ENCODE peak calls at places on chromosome 2, in seven cellular contexts. I, K, V, R, G, Q and F are unnamed samples.

GRCh38 chr2:12722445-12723316 is 5.9 kb downstream of the TRIB2 start:
- DNase-seq in K (no peak), R (no peak), G (no peak), I (no peak), V (peak; percentile 67), Q (no peak), F (no peak)

GRCh38 chr2:156673271-156673615 is 237.1 kb downstream of the GPD2 start:
- DNase-seq in I (no peak), R (no peak), Q (no peak), G (no peak), V (no peak), K (no peak), F (no peak)

GRCh38 chr2:23850564-23851256 is 76.2 kb downstream of the ATAD2B start:
- DNase-seq in R (no peak), I (peak; percentile 40), G (no peak), Q (no peak), V (no peak), K (no peak), F (no peak)

GRCh38 chr2:118477111-118477517 is 370.3 kb downstream of the EN1 start:
- DNase-seq in Q (no peak), G (no peak), R (no peak), I (no peak), K (no peak), V (no peak), F (peak; percentile 10)

GRCh38 chr2:3146175-3146574 is 231.4 kb downstream of the EIPR1 start:
- DNase-seq in R (no peak), G (no peak), I (no peak), K (no peak), V (no peak), Q (no peak), F (no peak)

GRCh38 chr2:202510911-202511310 is 123.9 kb upstream of the FAM117B start:
- DNase-seq in K (no peak), V (no peak), R (no peak), Q (no peak), I (no peak), G (no peak), F (no peak)

GRCh38 chr2:195898505-195898904 is 170.1 kb downstream of the DNAH7 start:
- DNase-seq in I (no peak), Q (no peak), R (peak; percentile 69), G (no peak), K (peak; percentile 68), V (no peak), F (no peak)

GRCh38 chr2:46076251-46076650 is 221.0 kb upstream of the EPAS1 start:
- DNase-seq in Q (no peak), V (no peak), K (no peak), I (no peak), G (no peak), R (no peak), F (no peak)

GRCh38 chr2:218079943-218080913 is 11.2 kb downstream of the RUFY4 start:
- DNase-seq in K (peak; percentile 23), G (no peak), V (no peak), Q (no peak), R (no peak), I (no peak), F (no peak)

GRCh38 chr2:2876350-2877042 is 501.1 kb downstream of the EIPR1 start:
- DNase-seq in R (no peak), G (no peak), Q (no peak), I (no peak), V (no peak), K (no peak), F (no peak)

GRCh38 chr2:95500854-95501253 is 16.3 kb upstream of the TRIM43B start:
- DNase-seq in V (no peak), I (no peak), Q (no peak), G (no peak), R (no peak), K (no peak), F (no peak)

GRCh38 chr2:206212673-206213513 is 53.2 kb downstream of the EEF1B2 start:
- DNase-seq in G (no peak), Q (no peak), I (no peak), R (no peak), K (no peak), V (no peak), F (no peak)

GRCh38 chr2:187976667-187977333 is 314.9 kb upstream of the GULP1 start:
- DNase-seq in K (no peak), G (no peak), I (no peak), V (no peak), Q (no peak), R (no peak), F (no peak)

GRCh38 chr2:8094571-8094970 is 587.3 kb upstream of the ID2 start:
- DNase-seq in R (peak; percentile 30), I (no peak), V (no peak), Q (no peak), G (no peak), K (no peak), F (no peak)

GRCh38 chr2:176554107-176555048 is 285.1 kb downstream of the MTX2 start:
- DNase-seq in K (peak; percentile 59), I (peak; percentile 67), Q (no peak), G (peak; percentile 69), R (no peak), V (peak; percentile 72), F (peak; percentile 53)

GRCh38 chr2:59936031-59936430 is 617.4 kb downstream of the BCL11A start:
- DNase-seq in V (no peak), Q (no peak), I (no peak), R (no peak), K (no peak), G (no peak), F (peak; percentile 37)

GRCh38 chr2:205482399-205483065 is 199.8 kb upstream of the NRP2 start:
- DNase-seq in K (no peak), I (no peak), G (no peak), R (no peak), Q (no peak), V (no peak), F (no peak)

GRCh38 chr2:170711774-170712652 is 3.1 kb upstream of the SP5 start:
- DNase-seq in R (no peak), V (peak; percentile 14), Q (no peak), K (no peak), G (no peak), I (no peak), F (peak; percentile 79)

GRCh38 chr2:3464401-3465005 is 54.8 kb downstream of the ADI1 start:
- DNase-seq in I (no peak), K (no peak), Q (peak; percentile 42), V (no peak), G (no peak), R (peak; percentile 18), F (no peak)

GRCh38 chr2:11169333-11169732 is 14.1 kb downstream of the SLC66A3 start:
- DNase-seq in R (no peak), I (no peak), V (no peak), K (no peak), G (no peak), Q (no peak), F (no peak)

GRCh38 chr2:148927010-148927409 is 52.0 kb downstream of the KIF5C start:
- DNase-seq in I (peak; percentile 44), Q (no peak), K (no peak), V (peak; percentile 75), G (no peak), R (no peak), F (no peak)

GRCh38 chr2:172288603-172289002 is 138.8 kb upstream of the ITGA6 start:
- DNase-seq in I (no peak), K (no peak), V (no peak), Q (no peak), G (no peak), R (no peak), F (no peak)

GRCh38 chr2:85730686-85731085 is 23.1 kb upstream of the ATOH8 start:
- DNase-seq in G (no peak), Q (no peak), V (no peak), I (no peak), K (no peak), R (no peak), F (no peak)

GRCh38 chr2:85732467-85733120 is 21.2 kb upstream of the ATOH8 start:
- DNase-seq in I (no peak), Q (peak; percentile 52), V (no peak), G (no peak), K (no peak), R (no peak), F (no peak)

GRCh38 chr2:85733121-85733960 is 20.4 kb upstream of the ATOH8 start:
- DNase-seq in G (no peak), R (no peak), I (no peak), K (no peak), Q (peak; percentile 92), V (no peak), F (no peak)

GRCh38 chr2:85729825-85730510 is 23.8 kb upstream of the ATOH8 start:
- DNase-seq in V (no peak), K (no peak), R (no peak), G (no peak), Q (peak; percentile 45), I (no peak), F (no peak)

DNA sequence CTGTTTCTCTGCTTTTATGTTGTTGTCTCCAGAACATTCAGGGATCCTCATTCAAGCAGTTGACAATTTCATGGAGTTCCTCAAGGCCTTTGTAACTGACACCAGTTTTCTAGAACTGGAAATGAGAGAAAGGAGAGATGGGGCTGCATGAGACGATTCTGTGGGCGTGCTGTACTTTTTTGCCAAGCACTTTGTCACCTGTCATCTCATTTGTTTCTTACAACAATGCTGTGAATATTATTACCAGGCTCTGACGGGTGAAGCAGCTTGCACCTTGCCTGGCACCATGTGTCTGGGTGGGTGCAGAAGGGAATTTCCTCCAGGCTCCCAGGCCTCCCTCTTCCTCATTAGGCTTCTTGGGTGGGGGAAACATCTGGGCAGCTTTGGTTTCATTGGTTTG is 22.2 kb upstream of the ATOH8 start:
- DNase-seq in G (no peak), V (no peak), Q (no peak), I (no peak), K (no peak), R (no peak), F (no peak)
- TF ChIP-seq CTCF in G (no peak), V (no peak), Q (no peak), I (no peak), K (no peak), R (no peak), F (no peak)

GRCh38 chr2:96984300-96984699 is 2.1 kb downstream of the FAM178B start:
- DNase-seq in V (no peak), I (no peak), K (no peak), Q (no peak), G (no peak), R (no peak), F (no peak)

GRCh38 chr2:96987264-96987909 is 1.0 kb upstream of the FAM178B start:
- DNase-seq in G (no peak), K (no peak), Q (no peak), R (no peak), I (no peak), V (no peak), F (no peak)

GRCh38 chr2:96985630-96986385 is 572 bp downstream of the FAM178B start:
- DNase-seq in R (no peak), G (no peak), K (no peak), V (no peak), I (no peak), Q (no peak), F (no peak)

GRCh38 chr2:96985181-96985580 is 1.2 kb downstream of the FAM178B start:
- DNase-seq in V (no peak), K (no peak), G (no peak), Q (no peak), I (no peak), R (no peak), F (no peak)
- TF ChIP-seq CTCF in V (no peak), K (no peak), G (no peak), Q (no peak), I (no peak), R (no peak), F (no peak)

GRCh38 chr2:135258193-135258592 is 206.1 kb downstream of the RAB3GAP1 start:
- DNase-seq in K (no peak), V (peak; percentile 19), I (no peak), Q (no peak), G (no peak), R (no peak), F (no peak)
- TF ChIP-seq CTCF in K (no peak), V (no peak), I (no peak), Q (no peak), G (no peak), R (no peak), F (no peak)

GRCh38 chr2:18723219-18723618 is 133.8 kb upstream of the NT5C1B start:
- DNase-seq in I (no peak), Q (no peak), V (no peak), R (no peak), K (no peak), G (no peak), F (no peak)
- TF ChIP-seq CTCF in I (no peak), Q (no peak), V (no peak), R (no peak), K (no peak), G (no peak), F (no peak)